ENCODE peak calls at places on chromosome 1, in seven cellular contexts. C, O, M, D, W, H and S are unnamed samples.

GRCh38 chr1:118151312-118151937 is 33.6 kb downstream of the SPAG17 start:
- DNase-seq in C (peak), O (peak), M (peak), D (peak), W (peak), H (peak), S (no peak)

GRCh38 chr1:227887697-227888403 is 59.9 kb downstream of the WNT9A start:
- DNase-seq in C (peak), O (no peak), M (no peak), D (peak), W (no peak), H (no peak), S (peak)

GRCh38 chr1:98325646-98326441 is 335.7 kb upstream of the SNX7 start:
- DNase-seq in C (peak), O (no peak), M (no peak), D (peak), W (peak), H (no peak), S (no peak)

GRCh38 chr1:74012583-74012982 is 185.4 kb downstream of the LRRIQ3 start:
- DNase-seq in C (no peak), O (no peak), M (no peak), D (no peak), W (no peak), H (no peak), S (no peak)

GRCh38 chr1:151013518-151013917 is 5.3 kb downstream of the PRUNE1 start:
- DNase-seq in C (no peak), O (no peak), M (no peak), D (peak), W (no peak), H (no peak), S (no peak)

GRCh38 chr1:22829001-22829989 is 118.7 kb downstream of the EPHB2 start:
- DNase-seq in C (no peak), O (no peak), M (no peak), D (peak), W (no peak), H (peak), S (no peak)

GRCh38 chr1:38009088-38009840 is 3.3 kb upstream of the UTP11 start:
- DNase-seq in C (no peak), O (no peak), M (no peak), D (peak), W (peak), H (no peak), S (peak)

GRCh38 chr1:54591127-54591756 is 32.1 kb downstream of the FAM151A start:
- DNase-seq in C (no peak), O (no peak), M (no peak), D (peak), W (no peak), H (no peak), S (no peak)

GRCh38 chr1:182181167-182181572 is 119.7 kb upstream of the ZNF648 start:
- DNase-seq in C (no peak), O (no peak), M (no peak), D (peak), W (no peak), H (no peak), S (no peak)

GRCh38 chr1:198528376-198528775 is 12.1 kb downstream of the ATP6V1G3 start:
- DNase-seq in C (no peak), O (no peak), M (no peak), D (peak), W (peak), H (no peak), S (no peak)

GRCh38 chr1:113976609-113977278 is 2.5 kb upstream of the OLFML3 start:
- DNase-seq in C (no peak), O (no peak), M (peak), D (peak), W (peak), H (no peak), S (no peak)

GRCh38 chr1:3349161-3349967 is 105.1 kb upstream of the ARHGEF16 start:
- DNase-seq in C (no peak), O (no peak), M (peak), D (peak), W (peak), H (no peak), S (no peak)

GRCh38 chr1:154416496-154417337 is 11.6 kb downstream of the IL6R start:
- DNase-seq in C (peak), O (no peak), M (no peak), D (no peak), W (no peak), H (no peak), S (no peak)

GRCh38 chr1:236154126-236154525 is 11.8 kb downstream of the GPR137B start:
- DNase-seq in C (no peak), O (no peak), M (no peak), D (no peak), W (no peak), H (no peak), S (no peak)

GRCh38 chr1:163706915-163707314 is 385.2 kb downstream of the NUF2 start:
- DNase-seq in C (no peak), O (no peak), M (no peak), D (no peak), W (peak), H (no peak), S (no peak)

GRCh38 chr1:50710099-50710498 is 250.0 kb downstream of the FAF1 start:
- DNase-seq in C (no peak), O (no peak), M (no peak), D (no peak), W (no peak), H (no peak), S (no peak)

DNA sequence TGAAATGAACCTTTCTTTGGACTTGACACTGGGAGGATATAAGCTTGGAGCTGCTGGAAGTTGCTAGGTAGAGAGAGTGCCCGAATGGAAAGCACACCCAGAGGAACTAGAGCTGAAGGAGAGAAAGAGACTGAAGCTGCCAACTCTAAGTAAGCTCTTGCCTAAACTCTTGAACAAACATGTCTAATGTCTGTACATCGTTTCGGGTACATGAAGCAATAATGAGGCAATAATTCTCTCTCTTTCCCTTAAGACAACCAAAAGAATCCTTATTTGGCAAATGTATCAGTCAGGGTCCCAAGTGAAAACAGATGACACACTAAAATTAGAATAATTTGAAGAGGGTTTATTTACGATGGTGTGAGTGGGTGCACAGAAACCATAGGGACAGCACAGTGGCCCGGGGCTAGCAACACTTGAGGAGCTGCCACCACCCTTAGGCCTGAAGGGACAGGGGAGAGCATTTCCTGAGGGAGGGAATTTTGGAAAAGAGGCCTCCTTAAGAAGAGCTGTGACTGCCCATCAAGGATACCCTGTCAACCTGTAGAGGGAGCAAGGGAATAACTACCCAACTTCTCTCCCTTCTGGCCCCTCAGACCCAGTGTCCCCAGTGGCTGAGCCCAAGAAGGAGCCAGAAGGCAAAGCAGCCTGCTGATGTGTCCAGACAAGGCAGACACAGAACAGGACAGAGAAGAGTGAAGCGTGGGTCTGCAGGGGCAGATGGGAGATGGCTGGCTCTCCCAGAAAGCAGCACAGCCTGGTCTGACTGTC is 36.1 kb upstream of the KHDRBS1 start:
- DNase-seq in C (no peak), O (no peak), M (no peak), D (no peak), W (peak), H (peak), S (no peak)
- TF ChIP-seq CTCF in C (peak), O (no peak), M (peak), D (peak), W (peak), H (peak), S (no peak)

GRCh38 chr1:165871311-165872067 is 44.1 kb downstream of the UCK2 start:
- DNase-seq in C (peak), O (peak), M (peak), D (peak), W (peak), H (no peak), S (peak)
- TF ChIP-seq CTCF in C (peak), O (peak), M (peak), D (peak), W (peak), H (peak), S (peak)

DNA sequence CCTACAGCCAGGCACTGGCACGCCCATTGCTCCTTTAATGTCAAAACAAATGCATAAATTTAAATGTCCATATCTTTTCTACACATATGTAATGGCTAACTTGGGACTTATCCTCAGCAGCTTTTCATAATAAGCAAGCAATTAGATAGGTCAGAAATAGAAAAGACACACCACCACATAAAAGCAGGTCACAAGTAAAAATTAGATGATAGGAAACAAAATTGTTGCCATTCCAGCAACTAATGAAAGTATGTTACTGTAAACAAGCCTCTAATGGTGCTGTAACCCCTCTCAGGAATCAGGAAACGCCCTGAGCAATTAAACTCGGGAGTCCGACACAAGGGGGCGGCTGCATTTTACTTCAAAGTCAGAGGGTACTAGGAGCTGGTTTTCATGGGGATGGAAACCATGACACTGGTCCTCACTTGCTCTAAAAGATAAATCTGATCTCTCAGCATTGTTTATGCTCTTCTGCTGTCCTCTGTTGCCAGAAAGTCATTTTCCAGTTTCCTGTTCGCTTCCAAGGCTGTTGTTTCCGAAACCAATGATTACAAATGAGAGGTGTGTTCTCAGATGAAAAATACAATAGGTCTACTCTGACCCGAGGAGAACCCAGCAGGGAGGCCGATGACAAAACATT is 93.4 kb downstream of the TGFBR3 start:
- DNase-seq in C (no peak), O (no peak), M (no peak), D (no peak), W (peak), H (no peak), S (no peak)
- TF ChIP-seq CTCF in C (peak), O (no peak), M (no peak), D (no peak), W (no peak), H (no peak), S (no peak)

DNA sequence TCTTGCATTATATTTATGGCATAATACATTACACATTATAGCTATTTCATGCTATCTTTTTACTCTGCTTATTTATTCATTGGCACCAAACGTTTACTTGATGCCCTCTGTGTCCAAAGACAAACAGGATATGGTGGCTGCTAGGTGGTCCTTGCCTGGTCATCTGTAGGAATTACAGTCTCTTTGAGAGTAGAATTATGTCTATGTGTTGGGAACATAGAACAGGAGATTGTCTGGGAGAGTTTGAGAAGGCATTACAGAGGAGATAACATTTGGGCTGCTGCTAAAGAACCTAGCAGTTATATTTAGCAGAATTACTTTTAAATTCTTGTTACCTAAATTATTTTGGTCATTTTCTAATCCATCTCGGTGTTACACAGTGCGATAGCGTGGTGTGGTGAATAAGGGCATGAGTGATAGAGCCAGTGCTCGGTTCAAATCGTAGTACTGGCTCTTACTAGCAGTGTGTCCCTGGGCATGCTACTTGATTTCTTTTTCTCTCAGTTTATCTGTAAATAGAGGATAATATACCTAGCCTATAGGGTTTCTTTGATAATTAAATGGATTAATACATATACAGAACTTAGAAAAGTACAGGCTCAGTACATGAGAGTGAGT is 20.5 kb downstream of the RRP15 start:
- DNase-seq in C (no peak), O (no peak), M (no peak), D (no peak), W (no peak), H (no peak), S (no peak)
- TF ChIP-seq CTCF in C (no peak), O (no peak), M (no peak), D (no peak), W (no peak), H (no peak), S (no peak)